ENCODE peak calls at places on chromosome 7, in four cellular contexts. One of them, this sample, is unnamed.

GRCh38 chr7:22853674-22854157 is 31.1 kb upstream of the TOMM7 start:
- DNase-seq in GM12878: no peak
- DNase-seq in HepG2: no peak
- DNase-seq in K562: no peak
- DNase-seq in this sample: no peak

GRCh38 chr7:149872419-149873073 is 1.2 kb upstream of the ATP6V0E2 start:
- DNase-seq in GM12878: no peak
- DNase-seq in HepG2: peak; percentile 81
- DNase-seq in K562: peak; percentile 91
- DNase-seq in this sample: no peak

GRCh38 chr7:29841926-29842671 is 35.8 kb downstream of the WIPF3 start:
- DNase-seq in GM12878: no peak
- DNase-seq in HepG2: no peak
- DNase-seq in K562: peak; percentile 56
- DNase-seq in this sample: no peak

GRCh38 chr7:11620822-11621395 is 211.1 kb downstream of the THSD7A start:
- DNase-seq in GM12878: no peak
- DNase-seq in HepG2: no peak
- DNase-seq in K562: no peak
- DNase-seq in this sample: no peak

GRCh38 chr7:36449685-36450084 is 60.0 kb downstream of the ANLN start:
- DNase-seq in GM12878: no peak
- DNase-seq in HepG2: no peak
- DNase-seq in K562: no peak
- DNase-seq in this sample: no peak

GRCh38 chr7:155962191-155962967 is 150.1 kb upstream of the SHH start:
- DNase-seq in GM12878: peak; percentile 1
- DNase-seq in HepG2: peak; percentile 63
- DNase-seq in K562: no peak
- DNase-seq in this sample: peak; percentile 11

GRCh38 chr7:77862691-77863090 is 64.1 kb downstream of the PHTF2 start:
- DNase-seq in GM12878: no peak
- DNase-seq in HepG2: no peak
- DNase-seq in K562: no peak
- DNase-seq in this sample: no peak

GRCh38 chr7:107971613-107972012 is 31.3 kb downstream of the LAMB1 start:
- DNase-seq in GM12878: no peak
- DNase-seq in HepG2: no peak
- DNase-seq in K562: peak; percentile 35
- DNase-seq in this sample: no peak

GRCh38 chr7:22633286-22633953 is 93.6 kb upstream of the IL6 start:
- DNase-seq in GM12878: no peak
- DNase-seq in HepG2: no peak
- DNase-seq in K562: no peak
- DNase-seq in this sample: no peak

GRCh38 chr7:70592171-70592570 is 539.8 kb upstream of the GALNT17 start:
- DNase-seq in GM12878: no peak
- DNase-seq in HepG2: no peak
- DNase-seq in K562: no peak
- DNase-seq in this sample: no peak

GRCh38 chr7:70588610-70589009 is 543.3 kb upstream of the GALNT17 start:
- DNase-seq in GM12878: no peak
- DNase-seq in HepG2: no peak
- DNase-seq in K562: no peak
- DNase-seq in this sample: no peak

GRCh38 chr7:70589010-70589409 is 542.9 kb upstream of the GALNT17 start:
- DNase-seq in GM12878: no peak
- DNase-seq in HepG2: no peak
- DNase-seq in K562: no peak
- DNase-seq in this sample: no peak

GRCh38 chr7:70589590-70589989 is 542.4 kb upstream of the GALNT17 start:
- DNase-seq in GM12878: no peak
- DNase-seq in HepG2: no peak
- DNase-seq in K562: no peak
- DNase-seq in this sample: no peak

DNA sequence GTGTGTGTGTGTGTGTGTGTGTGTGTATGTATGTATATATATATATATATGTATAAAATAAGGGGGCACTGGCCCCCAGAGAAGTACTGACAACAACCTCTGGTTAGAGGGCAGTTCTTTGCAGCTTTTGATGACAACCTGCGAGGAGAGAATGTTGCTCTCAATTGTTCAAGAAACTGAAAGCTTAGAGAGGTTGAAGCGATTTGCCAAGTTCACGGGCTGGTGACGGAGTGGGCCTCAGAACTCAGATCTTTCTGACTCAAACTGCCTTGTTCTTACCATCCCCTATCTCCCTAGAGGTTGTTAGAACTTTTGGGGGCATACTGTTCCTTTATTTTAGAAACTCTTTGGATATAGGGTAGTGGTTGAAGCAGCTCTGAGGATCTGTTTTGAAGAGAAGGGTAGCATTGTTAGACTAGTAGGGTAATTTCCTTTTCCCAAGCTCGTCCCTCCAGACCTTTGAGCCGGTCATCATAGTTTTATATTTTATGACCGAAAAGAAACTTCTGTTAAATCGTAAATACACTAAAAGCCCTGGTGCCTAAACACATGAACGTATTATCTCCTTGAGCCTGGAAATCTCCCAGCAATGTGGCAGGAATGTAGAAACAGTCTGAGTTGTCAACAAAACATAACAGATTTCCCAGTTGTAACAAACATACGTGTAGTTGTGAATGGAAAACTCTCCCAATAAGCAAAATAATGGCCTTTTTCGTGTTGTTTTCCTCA is 541.7 kb upstream of the GALNT17 start:
- DNase-seq in GM12878: no peak
- DNase-seq in HepG2: no peak
- DNase-seq in K562: no peak
- DNase-seq in this sample: no peak
- TF ChIP-seq YY1 in GM12878: no peak
- TF ChIP-seq YY1 in HepG2: no peak
- TF ChIP-seq YY1 in K562: no peak
- TF ChIP-seq YY1 in this sample: no peak

GRCh38 chr7:139853576-139854511 is 24.8 kb downstream of the TBXAS1 start:
- DNase-seq in GM12878: no peak
- DNase-seq in HepG2: no peak
- DNase-seq in K562: peak; percentile 49
- DNase-seq in this sample: peak; percentile 22
- TF ChIP-seq HDAC2 in GM12878: no peak
- TF ChIP-seq HDAC2 in HepG2: no peak
- TF ChIP-seq HDAC2 in K562: peak; percentile 25
- TF ChIP-seq HDAC2 in this sample: no peak

DNA sequence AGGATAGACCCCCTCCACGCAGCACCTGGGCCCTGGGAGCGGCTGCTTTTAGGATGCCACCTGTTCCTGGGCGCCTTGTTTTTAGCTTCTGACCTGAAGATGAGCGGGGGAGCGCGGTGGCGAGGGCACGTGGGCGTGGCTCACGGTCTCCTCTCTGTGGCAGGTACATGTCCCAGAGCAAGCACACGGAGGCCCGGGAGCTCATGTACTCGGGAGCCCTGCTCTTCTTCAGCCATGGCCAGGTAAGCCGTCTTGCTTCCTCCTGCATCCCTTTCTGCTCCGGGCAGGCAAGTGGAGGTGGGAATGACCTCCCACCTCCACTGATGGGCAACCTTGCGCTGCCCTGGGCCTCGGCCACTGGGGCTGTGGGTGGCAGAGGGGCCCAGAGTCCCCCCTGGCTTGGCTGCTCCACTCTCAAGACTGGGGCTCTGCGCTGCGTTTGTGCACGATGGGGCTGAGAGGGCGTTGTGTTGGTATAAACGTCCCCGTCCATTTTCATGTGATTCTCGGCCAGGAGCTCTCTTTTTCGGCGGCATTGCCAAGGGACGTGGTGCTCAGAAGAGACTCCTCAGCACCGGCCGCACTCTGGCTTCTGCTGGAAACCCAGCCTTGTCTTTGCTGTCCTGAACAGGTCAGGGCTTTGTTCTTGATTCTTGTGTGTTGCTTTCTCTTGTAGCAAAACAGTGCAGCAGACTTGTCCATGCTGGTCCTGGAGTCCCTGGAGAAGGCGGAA is 9.7 kb downstream of the GET4 start:
- DNase-seq in GM12878: no peak
- DNase-seq in HepG2: no peak
- DNase-seq in K562: no peak
- DNase-seq in this sample: no peak
- TF ChIP-seq YY1 in GM12878: no peak
- TF ChIP-seq YY1 in HepG2: no peak
- TF ChIP-seq YY1 in K562: no peak
- TF ChIP-seq YY1 in this sample: no peak

DNA sequence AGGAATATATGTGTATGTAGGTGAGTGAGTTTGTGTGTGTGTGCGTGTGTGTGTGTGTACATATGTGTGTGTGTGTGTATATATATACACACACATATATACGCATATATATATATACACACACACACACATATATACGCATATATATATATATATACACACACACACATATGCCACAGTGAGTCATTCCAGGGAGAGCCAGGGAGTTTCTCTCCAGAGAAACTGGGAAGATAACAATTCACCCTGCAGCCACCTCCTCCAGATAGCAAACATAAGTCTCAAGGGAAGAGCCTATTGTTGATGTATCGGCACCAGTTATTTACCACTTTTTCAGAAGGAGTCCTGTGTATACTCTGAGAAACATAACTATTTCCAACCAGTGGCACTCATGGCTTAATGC is 102.3 kb upstream of the STK17A start:
- DNase-seq in GM12878: no peak
- DNase-seq in HepG2: no peak
- DNase-seq in K562: no peak
- DNase-seq in this sample: no peak
- TF ChIP-seq HDAC2 in GM12878: no peak
- TF ChIP-seq HDAC2 in HepG2: no peak
- TF ChIP-seq HDAC2 in K562: no peak
- TF ChIP-seq HDAC2 in this sample: no peak

DNA sequence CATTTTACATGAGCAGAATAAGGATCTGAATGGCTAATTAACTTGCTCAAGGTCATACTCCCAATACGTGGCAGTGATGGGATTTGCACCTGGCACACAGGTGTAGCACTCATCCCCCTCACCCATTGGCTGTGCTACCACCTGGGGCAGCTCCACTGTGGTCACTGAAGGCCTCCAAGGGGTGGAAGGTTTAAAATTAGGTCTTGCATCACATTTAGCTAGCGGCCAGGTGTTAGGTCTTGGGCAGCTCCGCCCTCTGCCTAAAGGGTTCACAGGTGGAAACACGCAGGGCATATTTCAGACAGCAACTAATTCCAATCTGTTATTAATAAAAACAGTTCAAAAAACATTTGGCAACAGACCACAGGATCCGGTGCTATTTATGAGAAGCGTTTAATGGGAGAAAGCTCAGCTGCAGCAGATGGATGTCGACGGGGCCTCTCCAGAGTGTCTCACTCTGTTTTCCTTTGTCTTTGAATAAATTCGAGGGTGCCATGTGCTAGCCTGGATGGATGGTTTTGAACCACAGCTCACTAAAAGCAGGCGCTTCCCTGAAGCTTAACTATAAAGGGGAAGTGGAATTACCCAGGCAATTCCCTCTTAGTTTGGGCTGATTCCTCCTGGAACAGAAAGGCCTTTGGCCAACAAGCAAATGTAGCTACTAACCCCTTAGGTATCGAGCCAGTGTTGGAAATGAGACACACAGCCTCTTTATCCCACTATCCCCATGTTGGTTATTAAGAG is 1017.6 kb downstream of the TYW1 start:
- DNase-seq in GM12878: no peak
- DNase-seq in HepG2: no peak
- DNase-seq in K562: no peak
- DNase-seq in this sample: no peak
- TF ChIP-seq YY1 in GM12878: no peak
- TF ChIP-seq YY1 in HepG2: no peak
- TF ChIP-seq YY1 in K562: no peak
- TF ChIP-seq YY1 in this sample: no peak

DNA sequence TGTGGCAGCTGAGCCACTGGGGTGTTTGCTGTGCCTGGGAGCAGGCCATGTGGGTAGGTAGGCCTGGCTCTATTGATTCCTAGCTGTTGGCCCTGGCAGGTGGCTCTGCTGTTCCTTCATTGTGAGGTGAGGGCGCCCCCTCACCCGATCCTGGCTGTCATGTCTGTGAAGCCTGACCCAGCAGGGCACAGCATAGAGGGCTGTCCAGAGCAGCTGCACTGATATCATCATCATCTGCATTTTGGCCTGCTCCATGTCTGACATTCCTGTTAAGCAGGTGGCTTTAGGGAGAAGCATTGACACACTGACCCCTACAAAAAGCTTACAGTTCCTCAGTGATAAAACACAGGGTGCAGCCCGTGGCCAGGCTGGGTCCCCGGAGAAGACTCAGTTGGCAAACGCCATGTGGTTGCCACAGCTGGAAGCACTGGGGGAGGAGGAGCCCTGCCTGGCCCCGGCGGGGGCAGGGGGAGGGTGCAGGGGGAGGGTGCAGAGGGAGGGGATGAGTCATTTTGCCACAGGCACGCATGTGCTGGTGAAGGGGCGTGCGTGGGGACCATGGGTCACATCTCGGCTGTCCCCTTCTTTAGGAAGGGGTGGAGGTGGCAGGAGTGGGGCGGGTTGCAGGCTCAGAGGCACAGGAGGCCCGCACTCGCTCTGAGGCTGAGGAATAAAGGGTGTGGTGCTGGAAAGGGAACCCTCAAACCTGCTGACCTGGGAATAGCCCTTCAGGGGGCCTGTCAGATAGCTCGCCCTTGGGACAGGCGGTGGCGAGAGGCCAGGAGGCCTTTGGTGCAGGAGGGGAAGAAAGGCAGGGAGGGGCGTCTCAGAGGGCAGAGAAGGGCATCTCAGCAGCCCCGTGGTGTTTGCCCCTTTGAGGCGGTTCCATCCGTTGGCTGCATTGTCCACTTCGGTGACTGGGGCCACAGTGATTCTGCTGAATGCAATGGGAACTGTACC is 31.6 kb downstream of the IKZF1 start:
- DNase-seq in GM12878: no peak
- DNase-seq in HepG2: no peak
- DNase-seq in K562: peak; percentile 79
- DNase-seq in this sample: no peak
- TF ChIP-seq HDAC2 in GM12878: no peak
- TF ChIP-seq HDAC2 in HepG2: no peak
- TF ChIP-seq HDAC2 in K562: no peak
- TF ChIP-seq HDAC2 in this sample: no peak

GRCh38 chr7:16646427-16647081 is 573 bp downstream of the BZW2 start:
- DNase-seq in GM12878: no peak
- DNase-seq in HepG2: no peak
- DNase-seq in K562: no peak
- DNase-seq in this sample: no peak
- TF ChIP-seq YY1 in GM12878: no peak
- TF ChIP-seq YY1 in HepG2: no peak
- TF ChIP-seq YY1 in K562: no peak
- TF ChIP-seq YY1 in this sample: no peak

DNA sequence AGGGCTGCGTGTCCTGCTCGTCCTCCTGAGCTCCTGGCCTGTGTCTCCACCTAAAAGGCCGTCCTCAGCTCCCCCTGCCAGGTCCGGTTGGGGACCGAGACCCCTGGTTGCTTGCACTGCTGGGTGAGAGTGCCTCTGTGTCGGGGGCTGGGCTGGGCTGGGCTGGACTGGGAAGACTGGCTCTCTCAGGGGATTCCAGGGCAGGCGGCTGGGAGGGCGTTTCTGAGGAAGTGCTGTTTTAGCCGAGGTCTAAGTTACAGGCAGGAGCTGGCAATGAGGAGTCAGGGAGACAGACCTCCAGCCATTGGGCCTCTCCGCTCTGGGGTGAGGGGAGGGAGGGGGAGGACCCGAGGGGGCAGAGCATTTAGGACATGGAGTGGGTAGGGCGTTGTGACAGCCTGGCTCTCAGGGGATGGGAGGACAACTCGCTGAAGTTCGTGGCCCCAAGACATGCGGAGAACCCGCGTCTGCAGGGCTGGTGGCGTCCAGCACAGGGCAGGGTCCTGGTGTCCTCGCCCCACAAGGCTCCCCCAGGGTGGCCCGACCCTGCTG is 20.9 kb downstream of the FOXK1 start:
- DNase-seq in GM12878: no peak
- DNase-seq in HepG2: no peak
- DNase-seq in K562: no peak
- DNase-seq in this sample: no peak
- TF ChIP-seq HDAC2 in GM12878: no peak
- TF ChIP-seq HDAC2 in HepG2: no peak
- TF ChIP-seq HDAC2 in K562: no peak
- TF ChIP-seq HDAC2 in this sample: no peak

This sample was measured in H1.